ENCODE peak calls at places on chromosomes 16 and 17, in eight cellular contexts. One of them, this sample, is unnamed.

GRCh38 chr16:68564367-68564985 is 25.4 kb downstream of the ZFP90 start:
- DNase-seq in left ventricle myocardium inferior: no peak
- DNase-seq in A549: no peak
- DNase-seq in GM12865: peak
- DNase-seq in AG04450: no peak
- DNase-seq in epithelial cell of esophagus: peak
- DNase-seq in heart left ventricle: no peak
- DNase-seq in progenitor cell of endocrine pancreas: no peak
- DNase-seq in this sample: no peak

GRCh38 chr17:41231731-41232130 is 518 bp upstream of the KRTAP9-3 start:
- DNase-seq in left ventricle myocardium inferior: no peak
- DNase-seq in A549: no peak
- DNase-seq in GM12865: no peak
- DNase-seq in AG04450: no peak
- DNase-seq in epithelial cell of esophagus: peak
- DNase-seq in heart left ventricle: no peak
- DNase-seq in progenitor cell of endocrine pancreas: no peak
- DNase-seq in this sample: no peak

GRCh38 chr17:78001612-78002011 is 43.1 kb downstream of the TNRC6C start:
- DNase-seq in left ventricle myocardium inferior: no peak
- DNase-seq in A549: no peak
- DNase-seq in GM12865: no peak
- DNase-seq in AG04450: no peak
- DNase-seq in epithelial cell of esophagus: no peak
- DNase-seq in heart left ventricle: no peak
- DNase-seq in progenitor cell of endocrine pancreas: no peak
- DNase-seq in this sample: no peak

GRCh38 chr16:66189951-66190350 is 176.5 kb upstream of the CDH5 start:
- DNase-seq in left ventricle myocardium inferior: no peak
- DNase-seq in A549: no peak
- DNase-seq in GM12865: no peak
- DNase-seq in AG04450: peak
- DNase-seq in epithelial cell of esophagus: peak
- DNase-seq in heart left ventricle: no peak
- DNase-seq in progenitor cell of endocrine pancreas: no peak
- DNase-seq in this sample: no peak

GRCh38 chr16:54510619-54511018 is 224.0 kb upstream of the IRX3 start:
- DNase-seq in left ventricle myocardium inferior: no peak
- DNase-seq in A549: no peak
- DNase-seq in GM12865: no peak
- DNase-seq in AG04450: no peak
- DNase-seq in epithelial cell of esophagus: no peak
- DNase-seq in heart left ventricle: no peak
- DNase-seq in progenitor cell of endocrine pancreas: no peak
- DNase-seq in this sample: no peak

GRCh38 chr17:57021226-57021940 is 43.5 kb downstream of the SCPEP1 start:
- DNase-seq in left ventricle myocardium inferior: no peak
- DNase-seq in A549: peak
- DNase-seq in GM12865: no peak
- DNase-seq in AG04450: no peak
- DNase-seq in epithelial cell of esophagus: peak
- DNase-seq in heart left ventricle: no peak
- DNase-seq in progenitor cell of endocrine pancreas: no peak
- DNase-seq in this sample: no peak

GRCh38 chr17:38719943-38720641 is 10.0 kb upstream of the CISD3 start:
- DNase-seq in left ventricle myocardium inferior: no peak
- DNase-seq in A549: no peak
- DNase-seq in GM12865: no peak
- DNase-seq in AG04450: no peak
- DNase-seq in epithelial cell of esophagus: no peak
- DNase-seq in heart left ventricle: no peak
- DNase-seq in progenitor cell of endocrine pancreas: no peak
- DNase-seq in this sample: no peak

GRCh38 chr17:73142763-73143395 is 21.9 kb upstream of the SSTR2 start:
- DNase-seq in left ventricle myocardium inferior: no peak
- DNase-seq in A549: no peak
- DNase-seq in GM12865: peak
- DNase-seq in AG04450: no peak
- DNase-seq in epithelial cell of esophagus: no peak
- DNase-seq in heart left ventricle: no peak
- DNase-seq in progenitor cell of endocrine pancreas: no peak
- DNase-seq in this sample: no peak

GRCh38 chr17:19372866-19373505 is 5.3 kb upstream of the MAPK7 start:
- DNase-seq in left ventricle myocardium inferior: no peak
- DNase-seq in A549: no peak
- DNase-seq in GM12865: no peak
- DNase-seq in AG04450: no peak
- DNase-seq in epithelial cell of esophagus: no peak
- DNase-seq in heart left ventricle: no peak
- DNase-seq in progenitor cell of endocrine pancreas: no peak
- DNase-seq in this sample: no peak

GRCh38 chr17:40791116-40791515 is 8.6 kb downstream of the KRT28 start:
- DNase-seq in left ventricle myocardium inferior: no peak
- DNase-seq in A549: no peak
- DNase-seq in GM12865: no peak
- DNase-seq in AG04450: no peak
- DNase-seq in epithelial cell of esophagus: no peak
- DNase-seq in heart left ventricle: no peak
- DNase-seq in progenitor cell of endocrine pancreas: no peak
- DNase-seq in this sample: no peak

GRCh38 chr17:50657627-50658026 is 22.9 kb downstream of the ABCC3 start:
- DNase-seq in left ventricle myocardium inferior: no peak
- DNase-seq in A549: no peak
- DNase-seq in GM12865: no peak
- DNase-seq in AG04450: no peak
- DNase-seq in epithelial cell of esophagus: no peak
- DNase-seq in heart left ventricle: no peak
- DNase-seq in progenitor cell of endocrine pancreas: no peak
- DNase-seq in this sample: no peak

GRCh38 chr16:10240854-10241613 is 58.8 kb upstream of the GRIN2A start:
- DNase-seq in left ventricle myocardium inferior: no peak
- DNase-seq in A549: no peak
- DNase-seq in GM12865: no peak
- DNase-seq in AG04450: no peak
- DNase-seq in epithelial cell of esophagus: no peak
- DNase-seq in heart left ventricle: no peak
- DNase-seq in progenitor cell of endocrine pancreas: no peak
- DNase-seq in this sample: no peak

GRCh38 chr17:7803981-7804380 is 30.0 kb upstream of the KDM6B start:
- DNase-seq in left ventricle myocardium inferior: no peak
- DNase-seq in A549: no peak
- DNase-seq in GM12865: no peak
- DNase-seq in AG04450: no peak
- DNase-seq in epithelial cell of esophagus: peak
- DNase-seq in heart left ventricle: no peak
- DNase-seq in progenitor cell of endocrine pancreas: no peak
- DNase-seq in this sample: no peak

GRCh38 chr17:66724581-66725341 is 110.2 kb upstream of the CACNG5 start:
- DNase-seq in left ventricle myocardium inferior: peak
- DNase-seq in A549: no peak
- DNase-seq in GM12865: no peak
- DNase-seq in AG04450: no peak
- DNase-seq in epithelial cell of esophagus: no peak
- DNase-seq in heart left ventricle: no peak
- DNase-seq in progenitor cell of endocrine pancreas: no peak
- DNase-seq in this sample: no peak

GRCh38 chr17:32546031-32546444 is 59.2 kb downstream of the CDK5R1 start:
- DNase-seq in left ventricle myocardium inferior: no peak
- DNase-seq in A549: no peak
- DNase-seq in GM12865: no peak
- DNase-seq in AG04450: no peak
- DNase-seq in epithelial cell of esophagus: no peak
- DNase-seq in heart left ventricle: no peak
- DNase-seq in progenitor cell of endocrine pancreas: no peak
- DNase-seq in this sample: no peak

GRCh38 chr16:49855822-49856740 is at the start of gene ZNF423:
- DNase-seq in left ventricle myocardium inferior: no peak
- DNase-seq in A549: no peak
- DNase-seq in GM12865: peak
- DNase-seq in AG04450: no peak
- DNase-seq in epithelial cell of esophagus: no peak
- DNase-seq in heart left ventricle: peak
- DNase-seq in progenitor cell of endocrine pancreas: peak
- DNase-seq in this sample: peak

GRCh38 chr17:7579001-7579838 is at the start of gene CD68:
- DNase-seq in left ventricle myocardium inferior: peak
- DNase-seq in A549: peak
- DNase-seq in GM12865: peak
- DNase-seq in AG04450: peak
- DNase-seq in epithelial cell of esophagus: peak
- DNase-seq in heart left ventricle: peak
- DNase-seq in progenitor cell of endocrine pancreas: no peak
- DNase-seq in this sample: no peak

GRCh38 chr17:28216528-28216927 is 102.5 kb upstream of the TMEM97 start:
- DNase-seq in left ventricle myocardium inferior: no peak
- DNase-seq in A549: no peak
- DNase-seq in GM12865: no peak
- DNase-seq in AG04450: no peak
- DNase-seq in epithelial cell of esophagus: peak
- DNase-seq in heart left ventricle: no peak
- DNase-seq in progenitor cell of endocrine pancreas: no peak
- DNase-seq in this sample: no peak

GRCh38 chr17:19940722-19941464 is 36.7 kb downstream of the AKAP10 start:
- DNase-seq in left ventricle myocardium inferior: no peak
- DNase-seq in A549: no peak
- DNase-seq in GM12865: no peak
- DNase-seq in AG04450: no peak
- DNase-seq in epithelial cell of esophagus: peak
- DNase-seq in heart left ventricle: no peak
- DNase-seq in progenitor cell of endocrine pancreas: no peak
- DNase-seq in this sample: no peak

GRCh38 chr16:47507701-47508100 is 46.6 kb downstream of the PHKB start:
- DNase-seq in left ventricle myocardium inferior: no peak
- DNase-seq in A549: no peak
- DNase-seq in GM12865: no peak
- DNase-seq in AG04450: no peak
- DNase-seq in epithelial cell of esophagus: peak
- DNase-seq in heart left ventricle: no peak
- DNase-seq in progenitor cell of endocrine pancreas: no peak
- DNase-seq in this sample: no peak

GRCh38 chr16:48452991-48453760 is 68.0 kb upstream of the SIAH1 start:
- DNase-seq in left ventricle myocardium inferior: peak
- DNase-seq in A549: no peak
- DNase-seq in GM12865: no peak
- DNase-seq in AG04450: no peak
- DNase-seq in epithelial cell of esophagus: no peak
- DNase-seq in heart left ventricle: peak
- DNase-seq in progenitor cell of endocrine pancreas: no peak
- DNase-seq in this sample: no peak

DNA sequence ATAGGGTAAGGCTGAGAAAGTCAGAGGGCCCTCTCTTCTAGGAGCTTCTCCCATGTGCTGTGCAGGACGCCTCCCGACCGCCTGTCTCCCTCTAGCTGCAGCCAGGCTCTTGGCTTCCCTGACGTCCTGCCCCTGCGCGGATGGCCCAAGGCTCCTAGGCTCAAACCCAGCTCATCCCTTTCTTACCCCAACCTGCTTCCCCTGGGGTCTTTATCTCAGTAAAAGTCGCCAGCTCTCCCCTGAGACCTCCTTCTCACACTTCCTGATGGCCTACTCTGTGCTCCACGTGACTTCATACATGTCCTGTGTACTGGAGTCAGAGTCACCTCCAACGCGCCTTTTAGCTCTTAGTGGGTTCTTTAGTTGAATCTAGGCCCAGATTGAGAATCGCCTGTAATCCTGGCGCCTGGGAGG is 1.1 kb upstream of the ZNF747 start:
- DNase-seq in left ventricle myocardium inferior: peak
- DNase-seq in A549: no peak
- DNase-seq in GM12865: peak
- DNase-seq in AG04450: no peak
- DNase-seq in epithelial cell of esophagus: peak
- DNase-seq in heart left ventricle: peak
- DNase-seq in progenitor cell of endocrine pancreas: no peak
- DNase-seq in this sample: peak
- TF ChIP-seq CTCF in left ventricle myocardium inferior: peak
- TF ChIP-seq CTCF in A549: no peak
- TF ChIP-seq CTCF in GM12865: peak
- TF ChIP-seq CTCF in AG04450: peak
- TF ChIP-seq CTCF in epithelial cell of esophagus: peak
- TF ChIP-seq CTCF in heart left ventricle: peak
- TF ChIP-seq CTCF in progenitor cell of endocrine pancreas: peak
- TF ChIP-seq CTCF in this sample: peak

GRCh38 chr16:2224183-2224486 is 744 bp downstream of the E4F1 start:
- DNase-seq in left ventricle myocardium inferior: no peak
- DNase-seq in A549: no peak
- DNase-seq in GM12865: peak
- DNase-seq in AG04450: no peak
- DNase-seq in epithelial cell of esophagus: no peak
- DNase-seq in heart left ventricle: no peak
- DNase-seq in progenitor cell of endocrine pancreas: no peak
- DNase-seq in this sample: no peak
- TF ChIP-seq CTCF in left ventricle myocardium inferior: no peak
- TF ChIP-seq CTCF in A549: no peak
- TF ChIP-seq CTCF in GM12865: no peak
- TF ChIP-seq CTCF in AG04450: no peak
- TF ChIP-seq CTCF in epithelial cell of esophagus: peak
- TF ChIP-seq CTCF in heart left ventricle: peak
- TF ChIP-seq CTCF in progenitor cell of endocrine pancreas: no peak
- TF ChIP-seq CTCF in this sample: no peak

GRCh38 chr16:12674524-12674923 is 129.2 kb downstream of the CPPED1 start:
- DNase-seq in left ventricle myocardium inferior: no peak
- DNase-seq in A549: no peak
- DNase-seq in GM12865: no peak
- DNase-seq in AG04450: no peak
- DNase-seq in epithelial cell of esophagus: no peak
- DNase-seq in heart left ventricle: no peak
- DNase-seq in progenitor cell of endocrine pancreas: no peak
- DNase-seq in this sample: no peak
- TF ChIP-seq CTCF in left ventricle myocardium inferior: no peak
- TF ChIP-seq CTCF in A549: no peak
- TF ChIP-seq CTCF in GM12865: no peak
- TF ChIP-seq CTCF in AG04450: no peak
- TF ChIP-seq CTCF in epithelial cell of esophagus: no peak
- TF ChIP-seq CTCF in heart left ventricle: no peak
- TF ChIP-seq CTCF in progenitor cell of endocrine pancreas: no peak
- TF ChIP-seq CTCF in this sample: no peak

DNA sequence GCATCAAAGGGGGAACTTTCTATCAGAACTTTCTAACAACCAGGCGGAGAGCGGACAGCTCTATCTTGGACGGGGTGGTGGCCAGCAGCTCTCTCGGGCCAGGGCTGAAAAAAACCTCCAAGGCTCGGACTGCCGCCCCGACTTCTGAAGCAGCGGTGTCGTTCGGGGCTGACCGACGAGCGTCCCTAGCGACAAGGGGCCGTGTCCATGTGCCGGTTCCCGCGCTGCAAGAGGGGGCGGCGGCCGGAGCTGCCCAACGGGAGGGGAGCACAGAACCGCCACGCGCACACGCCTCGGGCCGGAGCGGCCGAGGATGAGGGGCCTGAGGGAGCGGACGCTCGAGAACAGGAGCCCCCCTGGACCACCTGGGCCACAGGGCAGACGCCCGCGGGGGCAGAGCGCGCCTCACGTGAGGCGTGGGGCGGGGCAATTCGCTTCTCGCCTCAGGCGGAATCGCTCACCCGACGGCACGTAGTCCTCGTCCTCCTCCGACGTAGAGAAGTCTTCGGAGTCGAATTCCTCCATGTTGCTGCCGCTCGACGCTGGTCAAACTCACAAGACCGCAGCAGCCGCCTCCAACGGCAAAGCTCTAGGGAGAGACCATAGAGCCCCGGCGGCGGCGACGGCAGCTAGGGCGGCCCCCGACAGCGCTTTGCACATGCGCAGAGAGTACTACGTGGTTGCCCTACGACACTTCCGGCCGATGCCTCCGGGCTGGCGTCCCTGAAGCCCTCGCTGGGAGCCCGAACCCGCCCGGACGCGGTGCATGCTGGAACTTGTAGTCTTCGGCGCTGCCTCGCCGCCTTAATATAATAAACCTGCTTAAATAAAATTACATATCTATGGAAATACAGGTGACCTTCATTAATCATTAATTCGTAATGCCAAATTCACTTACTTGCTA is at the start of gene CFDP1:
- DNase-seq in left ventricle myocardium inferior: peak
- DNase-seq in A549: peak
- DNase-seq in GM12865: peak
- DNase-seq in AG04450: peak
- DNase-seq in epithelial cell of esophagus: peak
- DNase-seq in heart left ventricle: peak
- DNase-seq in progenitor cell of endocrine pancreas: peak
- DNase-seq in this sample: peak
- TF ChIP-seq CTCF in left ventricle myocardium inferior: no peak
- TF ChIP-seq CTCF in A549: no peak
- TF ChIP-seq CTCF in GM12865: peak
- TF ChIP-seq CTCF in AG04450: no peak
- TF ChIP-seq CTCF in epithelial cell of esophagus: no peak
- TF ChIP-seq CTCF in heart left ventricle: no peak
- TF ChIP-seq CTCF in progenitor cell of endocrine pancreas: no peak
- TF ChIP-seq CTCF in this sample: no peak